ENCODE peak calls at places on chromosomes 1 and 21, in seven cellular contexts. V, G, N, R, Y, K and H are unnamed samples.

GRCh38 chr1:183576537-183576936 is 13.7 kb downstream of the NCF2 start:
- DNase-seq in G (no peak), V (no peak), R (no peak), N (no peak), Y (no peak), K (no peak), H (no peak)

GRCh38 chr1:230948301-230948700 is 30.4 kb downstream of the TTC13 start:
- DNase-seq in G (no peak), V (no peak), K (no peak), R (no peak), Y (no peak), N (no peak), H (no peak)

GRCh38 chr1:26697978-26698849 is 2.4 kb downstream of the ARID1A start:
- DNase-seq in R (peak), Y (peak), N (no peak), G (peak), K (peak), V (peak), H (peak)

GRCh38 chr1:4488018-4488417 is 166.4 kb upstream of the AJAP1 start:
- DNase-seq in V (no peak), R (no peak), G (no peak), K (no peak), Y (no peak), N (no peak), H (no peak)

GRCh38 chr1:26734501-26735058 is 38.8 kb downstream of the ARID1A start:
- DNase-seq in V (no peak), N (no peak), R (no peak), Y (no peak), K (no peak), G (no peak), H (no peak)

GRCh38 chr1:195466639-195467038 is 1141.6 kb downstream of the KCNT2 start:
- DNase-seq in K (no peak), G (no peak), R (no peak), V (no peak), Y (no peak), N (no peak), H (no peak)

GRCh38 chr1:99069146-99069545 is 64.5 kb upstream of the PLPPR5 start:
- DNase-seq in K (no peak), V (no peak), N (no peak), G (no peak), Y (no peak), R (no peak), H (no peak)

GRCh38 chr1:232648316-232648715 is 18.4 kb upstream of the SIPA1L2 start:
- DNase-seq in N (no peak), R (no peak), K (no peak), G (no peak), V (no peak), Y (no peak), H (no peak)

GRCh38 chr1:165153182-165153581 is 203.3 kb downstream of the LMX1A start:
- DNase-seq in R (no peak), Y (no peak), K (no peak), N (no peak), V (no peak), G (no peak), H (no peak)

GRCh38 chr1:117681093-117681950 is 75.5 kb downstream of the TENT5C start:
- DNase-seq in N (no peak), V (no peak), G (no peak), R (no peak), Y (no peak), K (no peak), H (no peak)

GRCh38 chr1:45608475-45609156 is 15.2 kb downstream of the CCDC17 start:
- DNase-seq in G (no peak), K (no peak), Y (no peak), V (no peak), N (no peak), R (no peak), H (no peak)

GRCh38 chr1:8651236-8651890 is 166.1 kb downstream of the RERE start:
- DNase-seq in R (peak), Y (no peak), G (no peak), N (no peak), K (no peak), V (no peak), H (no peak)

GRCh38 chr1:9196129-9197040 is 38.2 kb upstream of the H6PD start:
- DNase-seq in N (peak), Y (peak), R (peak), G (peak), V (peak), K (no peak), H (peak)

GRCh38 chr1:233183226-233184020 is 112.1 kb downstream of the PCNX2 start:
- DNase-seq in R (no peak), Y (no peak), V (no peak), G (no peak), K (no peak), N (no peak), H (no peak)

GRCh38 chr21:42859891-42860230 is 19.5 kb downstream of the WDR4 start:
- DNase-seq in G (no peak), K (no peak), R (no peak), Y (no peak), N (no peak), V (no peak), H (no peak)

GRCh38 chr1:2108213-2108876 is 58.1 kb downstream of the PRKCZ start:
- DNase-seq in Y (no peak), K (no peak), V (no peak), N (no peak), R (peak), G (no peak), H (peak)

GRCh38 chr1:14340244-14340800 is 258.2 kb upstream of the KAZN start:
- DNase-seq in K (no peak), Y (no peak), R (no peak), V (no peak), G (no peak), N (no peak), H (no peak)

GRCh38 chr1:3894626-3895278 is 5.3 kb downstream of the C1orf174 start:
- DNase-seq in N (no peak), R (no peak), G (no peak), K (no peak), V (no peak), Y (no peak), H (no peak)

GRCh38 chr1:32695098-32695904 is 7.3 kb downstream of the SYNC start:
- DNase-seq in G (no peak), N (no peak), Y (peak), V (peak), K (no peak), R (no peak), H (no peak)

GRCh38 chr1:64031191-64031590 is 172.2 kb upstream of the UBE2U start:
- DNase-seq in Y (no peak), K (no peak), G (no peak), N (no peak), R (no peak), V (no peak), H (no peak)